ENCODE peak calls at places on chromosome 5, in ten cellular contexts. One of them, this sample, is unnamed.

GRCh38 chr5:42721484-42721883 is 35.1 kb upstream of the CCDC152 start:
- DNase-seq in amygdala: no peak
- DNase-seq in left lobe of liver: no peak
- DNase-seq in cerebellum: no peak
- DNase-seq in GDM1: no peak
- DNase-seq in right atrium auricular region: no peak
- DNase-seq in RCC 7860: no peak
- DNase-seq in posterior vena cava: no peak
- DNase-seq in transverse colon: no peak
- DNase-seq in SK-MEL-5: no peak
- DNase-seq in this sample: no peak

GRCh38 chr5:91219141-91219802 is 163.8 kb downstream of the ARRDC3 start:
- DNase-seq in amygdala: no peak
- DNase-seq in left lobe of liver: no peak
- DNase-seq in cerebellum: no peak
- DNase-seq in GDM1: no peak
- DNase-seq in right atrium auricular region: peak
- DNase-seq in RCC 7860: no peak
- DNase-seq in posterior vena cava: no peak
- DNase-seq in transverse colon: peak
- DNase-seq in SK-MEL-5: peak
- DNase-seq in this sample: no peak

GRCh38 chr5:36552626-36553393 is 53.6 kb upstream of the SLC1A3 start:
- DNase-seq in amygdala: no peak
- DNase-seq in left lobe of liver: no peak
- DNase-seq in cerebellum: no peak
- DNase-seq in GDM1: no peak
- DNase-seq in right atrium auricular region: no peak
- DNase-seq in RCC 7860: no peak
- DNase-seq in posterior vena cava: no peak
- DNase-seq in transverse colon: no peak
- DNase-seq in SK-MEL-5: no peak
- DNase-seq in this sample: no peak

GRCh38 chr5:138138949-138139775 is at the start of gene NME5:
- DNase-seq in amygdala: peak
- DNase-seq in left lobe of liver: peak
- DNase-seq in cerebellum: peak
- DNase-seq in GDM1: no peak
- DNase-seq in right atrium auricular region: no peak
- DNase-seq in RCC 7860: no peak
- DNase-seq in posterior vena cava: peak
- DNase-seq in transverse colon: peak
- DNase-seq in SK-MEL-5: peak
- DNase-seq in this sample: peak

GRCh38 chr5:78341445-78341844 is 19.0 kb upstream of the SCAMP1 start:
- DNase-seq in amygdala: no peak
- DNase-seq in left lobe of liver: no peak
- DNase-seq in cerebellum: no peak
- DNase-seq in GDM1: no peak
- DNase-seq in right atrium auricular region: no peak
- DNase-seq in RCC 7860: no peak
- DNase-seq in posterior vena cava: no peak
- DNase-seq in transverse colon: no peak
- DNase-seq in SK-MEL-5: no peak
- DNase-seq in this sample: no peak

GRCh38 chr5:149130121-149130931 is 11.0 kb upstream of the ABLIM3 start:
- DNase-seq in amygdala: no peak
- DNase-seq in left lobe of liver: no peak
- DNase-seq in cerebellum: no peak
- DNase-seq in GDM1: no peak
- DNase-seq in right atrium auricular region: no peak
- DNase-seq in RCC 7860: peak
- DNase-seq in posterior vena cava: no peak
- DNase-seq in transverse colon: no peak
- DNase-seq in SK-MEL-5: peak
- DNase-seq in this sample: no peak

GRCh38 chr5:149441194-149441753 is 62.2 kb upstream of the IL17B start:
- DNase-seq in amygdala: no peak
- DNase-seq in left lobe of liver: no peak
- DNase-seq in cerebellum: no peak
- DNase-seq in GDM1: no peak
- DNase-seq in right atrium auricular region: no peak
- DNase-seq in RCC 7860: no peak
- DNase-seq in posterior vena cava: no peak
- DNase-seq in transverse colon: no peak
- DNase-seq in SK-MEL-5: no peak
- DNase-seq in this sample: no peak

GRCh38 chr5:36734422-36734821 is 128.0 kb downstream of the SLC1A3 start:
- DNase-seq in amygdala: no peak
- DNase-seq in left lobe of liver: no peak
- DNase-seq in cerebellum: no peak
- DNase-seq in GDM1: no peak
- DNase-seq in right atrium auricular region: no peak
- DNase-seq in RCC 7860: no peak
- DNase-seq in posterior vena cava: no peak
- DNase-seq in transverse colon: no peak
- DNase-seq in SK-MEL-5: peak
- DNase-seq in this sample: peak

GRCh38 chr5:32059779-32060178 is 114.3 kb downstream of the GOLPH3 start:
- DNase-seq in amygdala: no peak
- DNase-seq in left lobe of liver: no peak
- DNase-seq in cerebellum: no peak
- DNase-seq in GDM1: no peak
- DNase-seq in right atrium auricular region: no peak
- DNase-seq in RCC 7860: peak
- DNase-seq in posterior vena cava: no peak
- DNase-seq in transverse colon: no peak
- DNase-seq in SK-MEL-5: no peak
- DNase-seq in this sample: no peak